ENCODE peak calls at places on chromosomes 16 and 17, in four cellular contexts. Y is OCI-LY7, E is neural progenitor cell, R is GM23248. X is an unnamed sample.

GRCh38 chr17:61366715-61367413 is 32.8 kb upstream of the TBX2 start:
- DNase-seq in E (no peak), Y (no peak), R (no peak), X (peak)

GRCh38 chr17:70775667-70776066 is 606.3 kb downstream of the KCNJ2 start:
- DNase-seq in E (no peak), R (no peak), Y (peak), X (no peak)

GRCh38 chr16:65185379-65185778 is 63.5 kb upstream of the CDH11 start:
- DNase-seq in E (no peak), R (no peak), Y (no peak), X (no peak)

GRCh38 chr17:54903375-54903774 is 2.7 kb downstream of the TOM1L1 start:
- DNase-seq in Y (no peak), R (peak), E (no peak), X (peak)

GRCh38 chr17:51848451-51848850 is 310.1 kb downstream of the CA10 start:
- DNase-seq in E (no peak), R (peak), Y (no peak), X (no peak)

GRCh38 chr17:78922876-78923498 is 2.2 kb downstream of the TIMP2 start:
- DNase-seq in Y (no peak), E (no peak), R (peak), X (no peak)

GRCh38 chr16:31451681-31452351 is 7.5 kb upstream of the ARMC5 start:
- DNase-seq in R (peak), E (peak), Y (peak), X (peak)

GRCh38 chr17:12438212-12438611 is 227.5 kb upstream of the MYOCD start:
- DNase-seq in Y (no peak), R (no peak), E (no peak), X (no peak)

GRCh38 chr16:77805403-77805802 is 17.0 kb downstream of the VAT1L start:
- DNase-seq in Y (no peak), R (no peak), E (no peak), X (no peak)

GRCh38 chr16:84511180-84511800 is 6.8 kb upstream of the MEAK7 start:
- DNase-seq in Y (peak), R (peak), E (peak), X (peak)

GRCh38 chr16:15498427-15499175 is 64.2 kb downstream of the BMERB1 start:
- DNase-seq in R (peak), Y (no peak), E (peak), X (no peak)

GRCh38 chr17:4509402-4509801 is 10.7 kb downstream of the SPNS2 start:
- DNase-seq in Y (peak), E (no peak), R (no peak), X (no peak)

GRCh38 chr16:56357291-56357764 is 68.0 kb downstream of the AMFR start:
- DNase-seq in E (peak), R (peak), Y (no peak), X (peak)

GRCh38 chr17:71600137-71600789 is 520.6 kb upstream of the SOX9 start:
- DNase-seq in E (no peak), R (peak), Y (no peak), X (no peak)

GRCh38 chr17:31163091-31163781 is 68.5 kb downstream of the NF1 start:
- DNase-seq in Y (no peak), E (no peak), R (no peak), X (no peak)

GRCh38 chr16:10521681-10522274 is 58.6 kb downstream of the EMP2 start:
- DNase-seq in R (peak), Y (peak), E (peak), X (peak)

GRCh38 chr17:20171741-20172377 is 162.7 kb downstream of the SPECC1 start:
- DNase-seq in Y (no peak), R (no peak), E (no peak), X (peak)

GRCh38 chr17:4032738-4033137 is 68.5 kb upstream of the ATP2A3 start:
- DNase-seq in E (peak), R (no peak), Y (peak), X (no peak)

GRCh38 chr16:30053376-30054015 is 12.1 kb upstream of the ALDOA start:
- DNase-seq in R (peak), Y (no peak), E (no peak), X (no peak)

GRCh38 chr17:6358131-6358530 is 76.8 kb downstream of the AIPL1 start:
- DNase-seq in Y (no peak), R (no peak), E (no peak), X (no peak)

GRCh38 chr16:15952265-15952711 is 2.9 kb downstream of the ABCC1 start:
- DNase-seq in E (no peak), Y (no peak), R (peak), X (no peak)

GRCh38 chr16:66271074-66272060 is 95.1 kb upstream of the CDH5 start:
- DNase-seq in E (no peak), Y (no peak), R (peak), X (no peak)

GRCh38 chr16:30368122-30368791 is 2.0 kb downstream of the TBC1D10B start:
- DNase-seq in Y (no peak), R (peak), E (no peak), X (peak)

GRCh38 chr17:35160354-35161201 is 13.0 kb downstream of the UNC45B start:
- DNase-seq in R (no peak), Y (no peak), E (no peak), X (no peak)

GRCh38 chr16:61150351-61150750 is 885.9 kb downstream of the CDH8 start:
- DNase-seq in Y (no peak), E (no peak), R (no peak), X (no peak)

GRCh38 chr16:89723279-89724250 is 2.2 kb downstream of the ZNF276 start:
- DNase-seq in E (no peak), Y (no peak), R (peak), X (no peak)

GRCh38 chr17:67156269-67157199 is 88.5 kb downstream of the HELZ start:
- DNase-seq in R (no peak), E (no peak), Y (no peak), X (no peak)

GRCh38 chr17:47785538-47786123 is 36.0 kb downstream of the OSBPL7 start:
- DNase-seq in E (peak), Y (peak), R (peak), X (peak)

GRCh38 chr16:85119333-85120005 is 7.2 kb upstream of the CIBAR2 start:
- DNase-seq in E (no peak), R (no peak), Y (no peak), X (no peak)

GRCh38 chr17:77254961-77255741 is 114.4 kb downstream of the SEC14L1 start:
- DNase-seq in Y (no peak), E (peak), R (peak), X (peak)

GRCh38 chr17:79137015-79137770 is 62.6 kb downstream of the ENGASE start:
- DNase-seq in Y (no peak), E (no peak), R (peak), X (no peak)

GRCh38 chr16:11698271-11698689 is 30.0 kb downstream of the SNN start:
- DNase-seq in E (no peak), R (peak), Y (peak), X (no peak)

GRCh38 chr17:28056276-28056620 is 13.8 kb downstream of the NLK start:
- DNase-seq in E (no peak), Y (no peak), R (no peak), X (no peak)

GRCh38 chr17:80676564-80676963 is 131.9 kb downstream of the RPTOR start:
- DNase-seq in Y (no peak), E (no peak), R (no peak), X (no peak)

GRCh38 chr17:80679816-80680215 is 135.2 kb downstream of the RPTOR start:
- DNase-seq in Y (no peak), E (no peak), R (no peak), X (no peak)

GRCh38 chr17:80677214-80677756 is 132.6 kb downstream of the RPTOR start:
- DNase-seq in Y (no peak), R (no peak), E (no peak), X (no peak)

GRCh38 chr17:80676096-80676466 is 131.4 kb downstream of the RPTOR start:
- DNase-seq in R (no peak), E (no peak), Y (no peak), X (no peak)

DNA sequence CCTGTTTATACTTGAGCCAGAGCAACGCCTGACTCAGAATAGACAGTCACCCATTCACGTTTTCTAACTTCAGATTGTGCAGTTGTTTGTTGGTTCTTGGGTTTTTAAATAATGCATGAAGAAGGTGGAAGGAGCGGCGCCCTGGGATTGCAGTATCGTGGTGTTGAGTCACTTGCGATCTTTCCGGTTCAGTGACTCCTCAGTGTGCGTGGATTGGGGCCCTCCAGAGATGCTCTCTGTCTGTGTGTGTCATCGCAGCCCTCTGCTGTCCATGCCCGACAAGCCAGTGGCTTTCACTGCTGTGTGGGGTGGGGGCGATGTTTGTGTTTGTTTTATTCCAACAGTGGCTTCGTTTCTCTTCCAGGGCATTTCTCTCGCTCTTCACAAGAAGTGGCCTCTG is 134.0 kb downstream of the RPTOR start:
- DNase-seq in R (peak), Y (no peak), E (peak), X (peak)
- H3K4me2 ChIP-seq in R (no peak), Y (no peak), E (peak), X (peak)

GRCh38 chr16:9075299-9076071 is 16.0 kb upstream of the HAPSTR1 start:
- DNase-seq in Y (no peak), R (no peak), E (no peak), X (no peak)
- H2AFZ ChIP-seq in Y (no peak), R (no peak), E (no peak), X (no peak)

DNA sequence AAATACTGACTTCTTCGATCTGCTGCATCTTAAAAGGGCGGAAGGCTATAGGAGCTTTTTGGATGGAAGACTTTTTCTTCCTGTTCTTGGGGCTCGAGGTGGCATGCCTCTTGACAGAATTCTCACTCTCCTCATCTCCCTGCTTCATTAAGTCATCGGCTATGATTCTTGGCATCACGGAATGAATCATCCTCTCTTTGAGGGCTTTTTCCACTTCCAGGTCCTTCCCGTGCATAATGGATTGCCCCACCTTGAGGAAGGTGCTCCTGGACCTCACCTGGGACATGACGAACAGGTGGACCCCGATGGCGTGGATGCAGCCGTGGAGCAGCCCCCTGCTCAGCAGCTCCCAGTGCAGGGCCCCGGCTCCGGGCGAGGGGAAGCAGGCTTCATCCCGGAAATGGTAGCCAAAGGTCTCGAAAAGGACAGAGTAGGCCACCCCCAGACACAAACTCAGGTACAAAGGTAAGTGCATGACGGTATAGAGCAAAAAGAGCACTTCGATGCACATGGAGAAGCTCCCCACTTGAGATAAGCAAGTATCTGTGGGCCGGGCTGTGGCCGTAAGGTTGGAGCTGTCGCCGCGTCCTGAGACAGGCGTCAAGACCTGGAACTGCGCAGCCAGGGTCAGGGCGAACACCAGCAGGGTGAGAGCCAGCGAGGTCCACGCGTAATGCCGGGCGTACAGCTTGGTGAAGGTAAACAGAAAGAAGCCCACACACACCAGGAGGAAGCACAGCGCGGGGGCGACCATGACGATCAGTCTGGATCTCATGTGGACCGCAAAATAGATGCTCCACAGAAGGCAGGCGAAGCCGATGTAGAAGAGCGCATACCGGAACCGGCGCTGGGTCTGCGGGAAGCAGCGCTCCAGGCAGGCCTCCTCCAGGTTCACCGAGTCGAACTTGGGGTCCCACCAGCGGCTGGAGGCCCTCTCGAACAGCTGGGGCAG is 1.7 kb downstream of the ADCY9 start:
- DNase-seq in Y (no peak), E (no peak), R (peak), X (no peak)
- H3K4me2 ChIP-seq in Y (no peak), E (peak), R (peak), X (peak)

GRCh38 chr16:5925850-5926249 is 828.3 kb upstream of the EEF2KMT start:
- DNase-seq in R (no peak), Y (no peak), E (no peak), X (no peak)

DNA sequence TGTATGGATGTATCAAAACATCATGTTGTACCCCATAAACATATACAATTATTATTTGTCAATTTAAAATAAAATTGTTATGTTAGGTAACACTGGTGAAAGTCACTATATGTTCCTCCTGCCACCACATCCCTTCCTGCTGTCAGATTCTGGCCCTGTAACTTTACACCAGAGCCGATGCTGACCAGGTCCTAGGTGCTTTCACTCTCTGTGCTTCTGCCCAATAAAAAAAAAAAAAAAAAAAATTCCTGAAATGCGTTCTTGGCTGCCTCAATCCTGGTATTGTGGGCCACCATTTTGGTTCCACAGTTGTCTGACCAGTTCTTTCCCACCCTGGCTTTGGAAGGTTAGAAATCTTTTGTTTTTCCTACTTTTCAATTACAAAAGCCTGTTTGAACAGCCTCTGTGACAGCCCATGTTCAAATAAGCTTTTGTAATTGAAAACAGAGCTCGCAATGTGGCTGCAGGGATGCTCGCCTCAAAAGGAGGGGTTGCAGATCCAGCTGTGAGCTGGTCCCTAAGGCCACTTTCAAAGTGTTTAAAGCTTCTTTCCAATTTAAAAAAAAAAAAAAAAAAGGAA is 831.0 kb upstream of the EEF2KMT start:
- DNase-seq in R (no peak), E (peak), Y (no peak), X (no peak)
- H2AFZ ChIP-seq in R (no peak), E (no peak), Y (no peak), X (no peak)

X was measured in hepatocyte.